ENCODE peak calls at places on chromosomes 11 and 22, in eight cellular contexts. F is left colon, J is endothelial cell, S is epithelial cell of esophagus, U is Right ventricle myocardium superior, M is bronchial epithelial cell, L is PC-3, Y is uterus. O is an unnamed sample.

GRCh38 chr11:27287205-27287604 is 75.8 kb downstream of the CCDC34 start:
- DNase-seq in F (no peak), J (no peak), S (no peak), U (no peak), M (no peak), L (no peak), Y (no peak), O (no peak)

GRCh38 chr11:62108017-62108750 is 15.6 kb upstream of the INCENP start:
- DNase-seq in F (no peak), J (peak), S (peak), U (no peak), M (peak), L (peak), Y (no peak), O (peak)

GRCh38 chr11:82701847-82702520 is 31.7 kb downstream of the FAM181B start:
- DNase-seq in F (no peak), J (peak), S (peak), U (no peak), M (peak), L (peak), Y (no peak), O (peak)

GRCh38 chr11:120358729-120359128 is 22.5 kb downstream of the ARHGEF12 start:
- DNase-seq in F (no peak), J (no peak), S (no peak), U (no peak), M (no peak), L (no peak), Y (no peak), O (no peak)

GRCh38 chr22:46068908-46069481 is 81.3 kb upstream of the PPARA start:
- DNase-seq in F (peak), J (no peak), S (no peak), U (peak), M (peak), L (peak), Y (peak), O (no peak)

GRCh38 chr11:69131644-69132300 is 24.0 kb upstream of the SMIM38 start:
- DNase-seq in F (peak), J (peak), S (peak), U (peak), M (peak), L (peak), Y (peak), O (peak)

GRCh38 chr11:64619811-64620285 is 28.8 kb downstream of the SLC22A12 start:
- DNase-seq in F (peak), J (no peak), S (peak), U (no peak), M (peak), L (peak), Y (peak), O (no peak)

GRCh38 chr22:30947821-30948454 is 20.6 kb downstream of the MORC2 start:
- DNase-seq in F (no peak), J (no peak), S (peak), U (no peak), M (peak), L (peak), Y (no peak), O (peak)

GRCh38 chr11:43937434-43938411 is 4.7 kb upstream of the C11orf96 start:
- DNase-seq in F (no peak), J (no peak), S (peak), U (no peak), M (peak), L (peak), Y (no peak), O (peak)

GRCh38 chr11:64655901-64656601 is 65.0 kb downstream of the SLC22A12 start:
- DNase-seq in F (no peak), J (no peak), S (peak), U (no peak), M (peak), L (no peak), Y (no peak), O (no peak)

GRCh38 chr11:61950035-61950547 is at the start of gene BEST1:
- DNase-seq in F (no peak), J (no peak), S (no peak), U (no peak), M (no peak), L (no peak), Y (no peak), O (no peak)

GRCh38 chr22:45045219-45045618 is 35.4 kb upstream of the PHF21B start:
- DNase-seq in F (no peak), J (no peak), S (no peak), U (no peak), M (no peak), L (no peak), Y (no peak), O (no peak)

GRCh38 chr11:123168236-123168635 is 26.8 kb downstream of the CLMP start:
- DNase-seq in F (no peak), J (no peak), S (no peak), U (no peak), M (no peak), L (no peak), Y (no peak), O (no peak)

GRCh38 chr11:95305726-95306522 is 74.9 kb upstream of the SESN3 start:
- DNase-seq in F (no peak), J (no peak), S (no peak), U (no peak), M (no peak), L (no peak), Y (no peak), O (no peak)

GRCh38 chr11:17719940-17720795 is 797 bp downstream of the MYOD1 start:
- DNase-seq in F (no peak), J (peak), S (no peak), U (no peak), M (no peak), L (no peak), Y (no peak), O (no peak)

GRCh38 chr22:18068381-18068988 is 9.3 kb upstream of the PEX26 start:
- DNase-seq in F (no peak), J (no peak), S (peak), U (no peak), M (peak), L (no peak), Y (peak), O (no peak)

GRCh38 chr11:96704847-96705246 is 315.0 kb downstream of the JRKL start:
- DNase-seq in F (no peak), J (no peak), S (no peak), U (no peak), M (no peak), L (peak), Y (no peak), O (no peak)

GRCh38 chr11:88553204-88553603 is 215.7 kb upstream of the CTSC start:
- DNase-seq in F (no peak), J (no peak), S (no peak), U (no peak), M (no peak), L (no peak), Y (no peak), O (no peak)

GRCh38 chr22:35021166-35021565 is 44.8 kb upstream of the ISX start:
- DNase-seq in F (peak), J (no peak), S (no peak), U (no peak), M (no peak), L (peak), Y (no peak), O (no peak)

GRCh38 chr22:22032099-22032905 is 49.7 kb upstream of the TOP3B start:
- DNase-seq in F (no peak), J (no peak), S (no peak), U (no peak), M (no peak), L (no peak), Y (no peak), O (no peak)

O was measured in RWPE1.